ENCODE peak calls at places on chromosomes 7 and 10, in ten cellular contexts. D is cardiac muscle cell; F is IMR-90; U is Karpas-422; C is foreskin fibroblast; J is AG10803; R is pancreas; W is prostate gland; G is naive thymus-derived CD4-positive, alpha-beta T cell; Z is lower leg skin. S is an unnamed sample.

GRCh38 chr10:90125966-90126600 is 424.7 kb downstream of the KIF20B start:
- DNase-seq in G (no peak), D (no peak), R (no peak), J (no peak), C (peak), F (no peak), W (no peak), Z (no peak), U (no peak), S (no peak)

GRCh38 chr10:103049237-103049636 is 131.1 kb downstream of the CNNM2 start:
- DNase-seq in U (no peak), F (no peak), C (no peak), W (no peak), J (no peak), G (no peak), R (no peak), D (no peak), Z (no peak), S (no peak)

GRCh38 chr10:58063854-58064480 is 203.7 kb downstream of the IPMK start:
- DNase-seq in C (no peak), W (no peak), Z (no peak), G (no peak), F (no peak), U (no peak), R (no peak), J (no peak), D (no peak), S (no peak)

GRCh38 chr7:94222516-94222915 is 172.2 kb upstream of the COL1A2 start:
- DNase-seq in G (no peak), U (no peak), R (no peak), J (peak), C (no peak), W (no peak), D (no peak), F (no peak), Z (no peak), S (no peak)

GRCh38 chr10:62049815-62050626 is 148.5 kb downstream of the ARID5B start:
- DNase-seq in W (no peak), J (no peak), G (peak), U (no peak), Z (no peak), C (no peak), F (no peak), R (no peak), D (no peak), S (no peak)

GRCh38 chr10:4283841-4284610 is 499.0 kb upstream of the KLF6 start:
- DNase-seq in W (no peak), C (peak), F (peak), G (no peak), J (peak), R (no peak), D (peak), U (no peak), Z (peak), S (no peak)

GRCh38 chr10:71060636-71061426 is 151.5 kb upstream of the UNC5B start:
- DNase-seq in U (no peak), D (no peak), Z (no peak), F (no peak), G (no peak), W (no peak), R (no peak), C (no peak), J (no peak), S (no peak)

GRCh38 chr7:112995091-112995824 is 91.4 kb downstream of the GPR85 start:
- DNase-seq in F (peak), G (no peak), R (no peak), Z (no peak), J (peak), D (peak), W (no peak), U (no peak), C (peak), S (no peak)

GRCh38 chr10:104076743-104077160 is 8.9 kb downstream of the COL17A1 start:
- DNase-seq in G (no peak), J (peak), F (peak), U (no peak), W (peak), R (peak), C (peak), D (no peak), Z (no peak), S (no peak)

GRCh38 chr10:104809288-104810090 is 168.4 kb downstream of the SORCS3 start:
- DNase-seq in U (peak), F (no peak), G (no peak), W (no peak), J (peak), D (no peak), C (peak), R (no peak), Z (no peak), S (no peak)

GRCh38 chr10:21175797-21176196 is 278.7 kb upstream of the NEBL start:
- DNase-seq in W (no peak), Z (no peak), D (no peak), J (no peak), R (no peak), U (no peak), F (no peak), C (no peak), G (no peak), S (no peak)

GRCh38 chr10:73897693-73898092 is 13.2 kb upstream of the PLAU start:
- DNase-seq in G (no peak), F (no peak), C (no peak), R (no peak), W (no peak), J (no peak), U (no peak), D (no peak), Z (no peak), S (no peak)

GRCh38 chr10:122515022-122515424 is 45.5 kb upstream of the DMBT1 start:
- DNase-seq in R (no peak), G (no peak), Z (no peak), U (no peak), D (no peak), C (no peak), W (no peak), F (no peak), J (no peak), S (no peak)

GRCh38 chr7:24885305-24885704 is 94.7 kb downstream of the OSBPL3 start:
- DNase-seq in F (no peak), J (no peak), C (no peak), Z (no peak), W (no peak), D (no peak), U (peak), G (no peak), R (peak), S (no peak)

GRCh38 chr7:18421297-18422004 is 74.1 kb upstream of the HDAC9 start:
- DNase-seq in R (no peak), W (no peak), U (no peak), J (peak), Z (no peak), C (no peak), G (no peak), D (peak), F (no peak), S (no peak)

GRCh38 chr10:8913720-8914119 is 859.2 kb downstream of the GATA3 start:
- DNase-seq in F (no peak), U (no peak), R (no peak), G (no peak), W (no peak), D (no peak), Z (no peak), J (no peak), C (no peak), S (no peak)

GRCh38 chr10:6513509-6513908 is 66.6 kb downstream of the PRKCQ start:
- DNase-seq in D (no peak), F (no peak), U (no peak), C (no peak), G (no peak), W (no peak), R (no peak), Z (no peak), J (no peak), S (no peak)

GRCh38 chr7:55255501-55256445 is 109.4 kb upstream of the LANCL2 start:
- DNase-seq in W (peak), G (peak), C (peak), Z (peak), U (peak), R (peak), J (peak), F (peak), D (peak), S (peak)
- H3K4me3 ChIP-seq in W (peak), G (peak), C (peak), Z (peak), U (peak), R (peak), J (peak), F (peak), D (peak), S (peak)

GRCh38 chr10:100714566-100714950 is 30.8 kb upstream of the PAX2 start:
- DNase-seq in R (no peak), J (no peak), D (no peak), Z (peak), C (no peak), U (no peak), W (no peak), G (no peak), F (no peak), S (no peak)

GRCh38 chr10:100713049-100713858 is 32.1 kb upstream of the PAX2 start:
- DNase-seq in F (no peak), U (no peak), J (no peak), R (no peak), D (no peak), C (no peak), G (no peak), W (no peak), Z (no peak), S (no peak)

GRCh38 chr10:100715101-100715444 is 30.3 kb upstream of the PAX2 start:
- DNase-seq in R (no peak), F (no peak), J (no peak), G (no peak), D (no peak), U (no peak), W (no peak), Z (peak), C (no peak), S (no peak)

GRCh38 chr10:100715445-100716385 is 29.7 kb upstream of the PAX2 start:
- DNase-seq in U (no peak), G (no peak), F (no peak), C (no peak), Z (peak), J (no peak), D (no peak), R (no peak), W (no peak), S (no peak)

GRCh38 chr10:100713859-100714565 is 31.4 kb upstream of the PAX2 start:
- DNase-seq in U (no peak), J (no peak), C (no peak), R (no peak), W (no peak), F (no peak), G (no peak), D (no peak), Z (no peak), S (no peak)
- H3K4me3 ChIP-seq in U (no peak), J (no peak), C (no peak), R (no peak), W (no peak), F (no peak), G (no peak), D (peak), Z (no peak), S (no peak)

GRCh38 chr10:31693499-31693898 is 235.1 kb downstream of the ARHGAP12 start:
- DNase-seq in U (no peak), Z (no peak), D (no peak), W (no peak), J (no peak), R (no peak), C (no peak), G (no peak), F (no peak), S (no peak)

GRCh38 chr10:31698169-31698890 is 230.3 kb downstream of the ARHGAP12 start:
- DNase-seq in F (peak), Z (peak), R (no peak), C (peak), D (no peak), U (no peak), W (no peak), G (no peak), J (peak), S (no peak)

GRCh38 chr10:31694929-31695837 is 233.4 kb downstream of the ARHGAP12 start:
- DNase-seq in R (no peak), G (no peak), W (no peak), D (no peak), C (no peak), Z (no peak), F (peak), J (peak), U (no peak), S (no peak)

GRCh38 chr10:31700222-31700621 is 228.4 kb downstream of the ARHGAP12 start:
- DNase-seq in Z (no peak), F (peak), R (no peak), J (no peak), W (no peak), D (no peak), C (no peak), G (no peak), U (no peak), S (no peak)

GRCh38 chr10:31697271-31698168 is 231.1 kb downstream of the ARHGAP12 start:
- DNase-seq in U (no peak), G (no peak), Z (peak), J (peak), R (peak), F (peak), C (peak), W (peak), D (no peak), S (no peak)
- H3K4me3 ChIP-seq in U (no peak), G (no peak), Z (no peak), J (peak), R (no peak), F (no peak), C (peak), W (no peak), D (no peak), S (no peak)

GRCh38 chr10:31395695-31396094 is 76.7 kb downstream of the ZEB1 start:
- DNase-seq in G (no peak), U (no peak), D (no peak), Z (no peak), C (no peak), W (no peak), F (no peak), J (peak), R (no peak), S (no peak)
- H3K4me3 ChIP-seq in G (no peak), U (no peak), D (no peak), Z (no peak), C (no peak), W (no peak), F (no peak), J (no peak), R (no peak), S (no peak)

GRCh38 chr7:123725586-123726171 is 23.1 kb downstream of the WASL start:
- DNase-seq in C (no peak), R (no peak), Z (no peak), F (no peak), U (no peak), W (no peak), D (no peak), G (no peak), J (no peak), S (no peak)
- H3K4me3 ChIP-seq in C (no peak), R (no peak), Z (no peak), F (no peak), U (no peak), W (no peak), D (no peak), G (no peak), J (no peak), S (no peak)

DNA sequence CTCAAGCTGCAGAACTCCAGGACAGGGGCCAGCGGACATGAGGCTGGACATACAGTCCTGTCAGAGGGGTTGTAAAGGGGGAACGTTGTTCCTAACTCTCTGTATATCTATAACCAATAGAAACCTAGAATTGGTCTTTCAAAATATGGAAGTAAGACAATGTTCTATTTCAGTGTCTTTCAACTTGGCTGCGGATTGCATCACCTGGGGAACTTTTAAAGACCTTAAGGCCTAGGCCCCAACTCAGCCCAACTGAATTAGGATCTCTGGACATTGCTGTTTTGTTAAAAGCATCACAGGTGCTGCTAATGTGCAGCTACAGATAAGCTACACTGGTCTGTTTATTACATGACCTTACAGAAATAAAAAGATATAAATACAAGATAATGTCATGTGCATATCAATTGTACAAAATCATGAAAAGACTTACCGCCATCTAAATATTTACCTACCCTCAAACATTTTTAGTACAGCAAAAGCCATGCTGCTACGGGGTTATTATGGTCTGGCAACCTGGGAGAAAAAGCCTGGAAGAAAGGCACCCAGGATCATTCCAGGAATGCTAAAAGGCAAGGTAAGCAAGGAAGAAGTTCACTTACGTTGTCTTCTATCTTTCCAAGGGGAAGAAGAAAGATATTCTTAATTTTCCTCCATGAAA is 169.1 kb downstream of the RAPGEF5 start:
- DNase-seq in Z (no peak), G (no peak), W (no peak), F (no peak), U (no peak), J (no peak), R (peak), C (no peak), D (no peak), S (no peak)
- H3K4me3 ChIP-seq in Z (no peak), G (no peak), W (no peak), F (no peak), U (no peak), J (no peak), R (no peak), C (no peak), D (no peak), S (no peak)

DNA sequence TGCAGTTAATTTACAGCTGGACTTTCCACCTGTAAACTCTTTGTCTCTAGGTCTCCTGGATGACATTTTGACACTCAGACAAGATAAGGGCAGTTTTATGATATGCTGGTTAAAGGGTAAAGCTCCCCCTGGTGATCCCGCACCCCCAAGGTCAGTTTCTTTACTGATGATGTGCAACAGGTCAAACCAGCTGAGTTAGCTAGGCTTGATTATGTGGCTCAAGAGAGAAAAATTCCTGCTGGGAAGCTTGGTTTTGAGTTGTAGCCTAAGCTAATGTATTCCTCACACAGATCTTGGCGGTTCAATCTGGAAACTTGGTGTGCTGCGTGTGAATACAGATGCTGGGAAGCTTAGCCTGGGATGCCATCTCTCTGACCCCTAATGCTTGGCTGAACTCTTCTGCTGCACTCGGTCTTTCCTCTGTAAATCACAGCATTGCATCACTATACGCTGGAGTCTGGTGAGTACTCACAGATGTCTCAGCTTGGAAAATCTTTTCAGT is 11.4 kb upstream of the AKR1D1 start:
- DNase-seq in D (peak), G (no peak), R (no peak), J (peak), C (peak), U (no peak), W (no peak), F (peak), Z (no peak), S (no peak)
- H3K4me3 ChIP-seq in D (no peak), G (no peak), R (no peak), J (no peak), C (no peak), U (no peak), W (no peak), F (no peak), Z (no peak), S (no peak)

DNA sequence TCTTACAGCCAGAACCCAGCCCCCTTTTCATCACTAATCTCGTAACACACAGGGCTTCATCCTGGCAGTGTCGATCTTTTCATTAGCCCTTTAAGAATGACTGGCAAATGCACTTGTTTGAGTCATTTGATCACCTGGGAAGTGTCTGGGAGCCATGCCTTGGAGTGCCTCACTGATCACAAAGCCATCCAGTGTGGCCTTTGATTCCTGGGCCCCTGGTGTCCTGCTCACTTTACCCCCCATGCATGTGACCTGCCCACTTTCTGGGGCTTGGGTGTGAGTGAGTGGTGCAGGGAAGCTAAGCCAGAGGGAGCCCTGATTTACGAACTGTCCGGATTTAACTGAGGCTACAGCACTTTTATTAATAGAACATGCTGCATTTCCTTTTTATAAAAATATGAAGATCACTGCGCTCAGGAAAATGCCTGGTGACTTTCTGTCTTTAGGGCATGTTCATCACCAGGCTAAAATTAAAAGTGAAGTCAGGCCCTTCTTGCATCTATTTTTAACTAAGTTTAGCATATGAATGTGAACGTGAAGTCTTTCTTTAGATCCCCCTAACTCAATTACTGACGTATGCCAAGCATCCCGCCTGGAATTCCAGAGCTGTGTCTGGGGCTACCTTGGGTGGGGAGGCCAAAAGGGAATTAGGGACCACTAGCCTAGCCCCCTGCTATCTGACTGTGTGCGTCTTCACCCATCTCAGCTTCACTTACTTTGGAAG is 23.6 kb downstream of the RBM20 start:
- DNase-seq in F (no peak), J (no peak), R (no peak), Z (no peak), U (no peak), G (no peak), C (no peak), W (no peak), D (peak), S (no peak)
- H3K4me3 ChIP-seq in F (no peak), J (no peak), R (no peak), Z (no peak), U (no peak), G (no peak), C (no peak), W (no peak), D (no peak), S (no peak)

GRCh38 chr7:63113713-63114285 is 884.9 kb upstream of the ZNF722 start:
- DNase-seq in D (no peak), U (no peak), F (no peak), C (no peak), J (no peak), Z (peak), W (no peak), R (no peak), G (no peak), S (no peak)
- H3K4me3 ChIP-seq in D (no peak), U (no peak), F (no peak), C (no peak), J (no peak), Z (no peak), W (no peak), R (no peak), G (no peak), S (no peak)

GRCh38 chr7:522071-522937 is 2.7 kb upstream of the PDGFA start:
- DNase-seq in J (peak), W (peak), D (peak), G (peak), F (peak), C (no peak), U (peak), R (peak), Z (no peak), S (no peak)
- H3K4me3 ChIP-seq in J (peak), W (peak), D (peak), G (peak), F (peak), C (peak), U (peak), R (peak), Z (peak), S (peak)

S was measured in CD8-positive, alpha-beta memory T cell.